ENCODE peak calls at places on chromosome 14, in five cellular contexts. V is WERI-Rb-1, J is pancreas, M is PC-3, X is sigmoid colon. P is an unnamed sample. For H3K9me3, the result is how much of the 10 kb centered on the place peaks cover.

GRCh38 chr14:89324501-89325298 is 92.3 kb downstream of the FOXN3 start:
- DNase-seq in M (no peak), V (no peak), J (no peak), X (no peak), P (no peak)

GRCh38 chr14:63383776-63384367 is 65.1 kb upstream of the GPHB5 start:
- DNase-seq in V (no peak), X (no peak), M (no peak), J (no peak), P (no peak)

GRCh38 chr14:70036665-70037064 is 152.1 kb downstream of the SLC8A3 start:
- DNase-seq in J (no peak), X (no peak), V (peak), M (no peak), P (no peak)

GRCh38 chr14:28297559-28297958 is 469.0 kb upstream of the FOXG1 start:
- DNase-seq in J (no peak), X (no peak), V (no peak), M (no peak), P (no peak)

GRCh38 chr14:79057333-79057732 is 887.2 kb downstream of the NRXN3 start:
- DNase-seq in J (no peak), V (no peak), M (no peak), X (no peak), P (no peak)

GRCh38 chr14:75825147-75825592 is 156.6 kb downstream of the TGFB3 start:
- DNase-seq in X (no peak), M (no peak), J (no peak), V (no peak), P (no peak)

GRCh38 chr14:79021756-79022155 is 851.6 kb downstream of the NRXN3 start:
- DNase-seq in J (no peak), V (no peak), X (no peak), M (no peak), P (no peak)

GRCh38 chr14:64569108-64570045 is 19.6 kb downstream of the PPP1R36 start:
- DNase-seq in J (no peak), X (peak), V (no peak), M (peak), P (no peak)

GRCh38 chr14:96851694-96852381 is 54.7 kb downstream of the VRK1 start:
- DNase-seq in J (no peak), M (peak), X (no peak), V (no peak), P (no peak)

GRCh38 chr14:68654471-68654941 is 138.4 kb downstream of the ZFP36L1 start:
- DNase-seq in X (no peak), J (no peak), V (no peak), M (no peak), P (peak)

GRCh38 chr14:78075610-78076277 is 94.4 kb upstream of the NRXN3 start:
- DNase-seq in M (no peak), V (peak), J (no peak), X (no peak), P (no peak)

GRCh38 chr14:34409721-34410120 is 52.3 kb downstream of the SPTSSA start:
- DNase-seq in J (no peak), X (no peak), M (no peak), V (no peak), P (no peak)

GRCh38 chr14:102969060-102969791 is 46.8 kb downstream of the AMN start:
- DNase-seq in J (no peak), V (no peak), X (no peak), M (no peak), P (no peak)

GRCh38 chr14:77458249-77458950 is 507 bp downstream of the AHSA1 start:
- DNase-seq in M (peak), V (peak), J (no peak), X (no peak), P (peak)

GRCh38 chr14:95189400-95190162 is 32.3 kb upstream of the DICER1 start:
- DNase-seq in M (no peak), V (no peak), J (no peak), X (no peak), P (no peak)

GRCh38 chr14:68797180-68797670 is 4.4 kb upstream of the ZFP36L1 start:
- DNase-seq in M (no peak), J (no peak), X (no peak), V (no peak), P (no peak)

GRCh38 chr14:94423465-94424056 is 29.0 kb downstream of the SERPINA11 start:
- DNase-seq in J (peak), M (peak), V (peak), X (peak), P (peak)

GRCh38 chr14:68718033-68718725 is 74.7 kb downstream of the ZFP36L1 start:
- DNase-seq in M (peak), V (no peak), X (no peak), J (no peak), P (no peak)

GRCh38 chr14:52700701-52701172 is 5.4 kb upstream of the ERO1A start:
- DNase-seq in X (no peak), M (peak), J (no peak), V (no peak), P (no peak)

GRCh38 chr14:64942531-64943111 is at the start of gene GPX2:
- DNase-seq in M (peak), V (no peak), X (no peak), J (no peak), P (peak)

GRCh38 chr14:68689426-68689825 is 103.4 kb downstream of the ZFP36L1 start:
- DNase-seq in X (no peak), J (no peak), M (no peak), V (no peak), P (no peak)

GRCh38 chr14:54435500-54435981 is 5.6 kb downstream of the CNIH1 start:
- DNase-seq in V (no peak), M (peak), X (no peak), J (no peak), P (no peak)

GRCh38 chr14:89024691-89025090 is 200.2 kb downstream of the TTC8 start:
- DNase-seq in X (no peak), M (no peak), J (no peak), V (no peak), P (no peak)

GRCh38 chr14:55122441-55122986 is 6.5 kb upstream of the LGALS3 start:
- DNase-seq in J (peak), V (no peak), M (peak), X (no peak), P (peak)

GRCh38 chr14:34843011-34843554 is 32.1 kb downstream of the BAZ1A start:
- DNase-seq in X (no peak), M (peak), V (no peak), J (no peak), P (no peak)

GRCh38 chr14:53450871-53451270 is 297.7 kb upstream of the DDHD1 start:
- DNase-seq in M (peak), V (no peak), J (no peak), X (no peak), P (peak)

GRCh38 chr14:32332415-32333116 is 3.5 kb downstream of the AKAP6 start:
- DNase-seq in V (no peak), M (peak), J (no peak), X (no peak), P (no peak)

GRCh38 chr14:75399819-75400678 is 27.8 kb upstream of the JDP2 start:
- DNase-seq in X (peak), V (peak), J (peak), M (peak), P (peak)

GRCh38 chr14:102362084-102362483 is 606 bp downstream of the CINP start:
- DNase-seq in X (no peak), M (peak), J (no peak), V (no peak), P (no peak)

GRCh38 chr14:52918486-52918885 is 32.4 kb downstream of the FERMT2 start:
- DNase-seq in M (peak), X (no peak), V (no peak), J (no peak), P (no peak)

GRCh38 chr14:102754370-102755262 is 22.6 kb upstream of the TRAF3 start:
- DNase-seq in X (no peak), M (no peak), V (no peak), J (no peak), P (no peak)

GRCh38 chr14:102235275-102235897 is 69.6 kb downstream of the MOK start:
- DNase-seq in M (peak), V (peak), X (peak), J (peak), P (peak)

GRCh38 chr14:68028075-68028474 is 208.5 kb downstream of the RAD51B start:
- DNase-seq in J (no peak), V (no peak), M (no peak), X (no peak), P (no peak)

GRCh38 chr14:102819790-102820330 is 42.6 kb downstream of the TRAF3 start:
- DNase-seq in X (no peak), J (no peak), V (no peak), M (no peak), P (no peak)

GRCh38 chr14:64117671-64118402 is 176.3 kb downstream of the ESR2 start:
- DNase-seq in V (no peak), M (peak), X (no peak), J (peak), P (no peak)

GRCh38 chr14:100193417-100194357 is 34.2 kb upstream of the DEGS2 start:
- DNase-seq in M (no peak), X (no peak), V (no peak), J (peak), P (no peak)

GRCh38 chr14:96055753-96056508 is 16.8 kb downstream of the C14orf132 start:
- DNase-seq in J (no peak), X (no peak), M (no peak), V (no peak), P (no peak)

GRCh38 chr14:75411194-75411552 is 16.6 kb upstream of the JDP2 start:
- DNase-seq in V (no peak), J (no peak), X (no peak), M (no peak), P (no peak)

GRCh38 chr14:52328286-52328685 is 14.2 kb downstream of the PTGER2 start:
- DNase-seq in V (no peak), X (no peak), J (no peak), M (peak), P (no peak)

DNA sequence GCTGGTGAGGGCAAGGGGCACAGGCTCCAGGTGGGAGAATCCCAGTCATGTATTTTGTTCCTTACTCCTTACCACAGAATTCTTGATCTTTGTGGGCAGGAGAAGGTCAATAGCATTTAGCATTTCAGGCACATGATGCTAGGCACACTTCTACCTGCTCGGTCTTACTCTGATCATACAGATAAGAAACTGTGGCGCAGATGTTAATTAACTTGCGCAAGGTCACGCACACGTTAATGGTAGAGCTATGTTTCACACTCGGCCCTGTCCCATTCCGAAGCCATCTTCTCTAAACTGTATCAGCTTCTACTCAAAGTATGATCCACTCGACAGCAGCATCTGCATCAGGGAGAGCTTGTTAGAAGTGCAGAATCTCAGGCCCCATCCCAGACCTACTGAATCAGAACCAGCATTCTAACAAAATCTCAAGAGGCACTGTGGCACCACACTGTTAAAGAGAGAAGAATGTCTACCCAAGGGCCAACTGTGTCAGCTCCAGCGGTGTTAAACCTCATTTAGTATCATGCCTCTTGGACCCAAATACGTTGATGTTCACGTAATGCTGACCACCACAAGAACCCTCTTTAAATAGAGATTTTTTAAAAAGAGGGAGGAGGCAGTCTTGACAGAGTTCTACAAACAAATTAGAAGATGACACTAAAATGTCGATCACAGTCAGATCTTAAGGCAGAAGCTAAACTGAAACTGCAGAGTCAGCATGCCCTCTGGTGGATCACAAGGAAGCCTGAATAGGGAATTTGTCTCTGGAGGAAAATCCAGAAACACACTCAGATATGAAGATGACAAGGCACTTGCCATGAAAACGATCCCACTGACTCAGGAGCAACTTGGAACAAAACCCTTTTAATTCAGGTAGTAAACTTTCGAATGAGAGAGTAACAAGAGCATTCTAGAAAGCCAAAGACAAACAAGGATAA is 7.3 kb downstream of the STXBP6 start:
- DNase-seq in J (no peak), V (no peak), M (peak), X (no peak), P (peak)
- TF ChIP-seq CTCF in J (peak), V (no peak), M (peak), X (peak), P (peak)

DNA sequence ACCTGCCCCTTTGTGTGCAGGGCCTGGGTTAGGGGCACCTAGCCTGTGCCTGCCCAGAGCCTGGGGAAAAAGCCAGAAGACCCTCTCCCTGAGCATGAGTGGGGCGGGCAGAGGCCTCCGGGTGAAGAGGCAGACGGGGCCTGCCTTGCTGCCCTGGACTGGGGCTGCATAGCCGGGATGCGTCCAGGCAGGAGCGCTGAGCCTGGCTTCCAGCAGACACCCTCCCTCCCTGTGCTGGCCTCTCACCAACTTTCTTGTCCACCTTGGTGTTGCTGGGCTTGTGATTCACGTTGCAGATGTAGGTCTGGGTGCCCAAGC is 216.1 kb downstream of the TMEM121 start:
- DNase-seq in V (no peak), J (peak), X (no peak), M (no peak), P (no peak)
- H3K9me3 ChIP-seq in V (under half), J (under half), X (under half), M (under half), P (under half)

GRCh38 chr14:73476451-73476905 is 14.3 kb upstream of the RIOX1 start:
- DNase-seq in V (no peak), M (no peak), J (no peak), X (peak), P (no peak)

GRCh38 chr14:73474952-73475351 is 15.8 kb upstream of the RIOX1 start:
- DNase-seq in M (no peak), X (no peak), J (no peak), V (no peak), P (no peak)

GRCh38 chr14:73478684-73479083 is 12.0 kb upstream of the RIOX1 start:
- DNase-seq in J (no peak), V (no peak), X (peak), M (no peak), P (no peak)

GRCh38 chr14:73472182-73473114 is 14.1 kb upstream of the NUMB start:
- DNase-seq in M (peak), J (no peak), X (no peak), V (no peak), P (no peak)

GRCh38 chr14:73477618-73478266 is 13.0 kb upstream of the RIOX1 start:
- DNase-seq in J (no peak), M (no peak), V (no peak), X (peak), P (no peak)
- TF ChIP-seq CTCF in J (no peak), M (no peak), V (no peak), X (no peak), P (no peak)

GRCh38 chr14:106579084-106579483 is 1052.7 kb downstream of the TMEM121 start:
- DNase-seq in J (no peak), M (no peak), X (no peak), V (no peak), P (no peak)
- H3K9me3 ChIP-seq in J (under half), M (under half), X (under half), V (under half), P (under half)

GRCh38 chr14:22597771-22598098 is 365 bp upstream of the ABHD4 start:
- DNase-seq in M (no peak), X (no peak), V (no peak), J (no peak), P (no peak)

GRCh38 chr14:22600027-22600426 is 1.9 kb downstream of the ABHD4 start:
- DNase-seq in M (no peak), J (no peak), V (no peak), X (no peak), P (no peak)

GRCh38 chr14:22598099-22598895 is at the start of gene ABHD4:
- DNase-seq in M (peak), V (peak), X (peak), J (peak), P (peak)

GRCh38 chr14:22599349-22599748 is 1.2 kb downstream of the ABHD4 start:
- DNase-seq in J (no peak), M (no peak), X (no peak), V (no peak), P (no peak)

DNA sequence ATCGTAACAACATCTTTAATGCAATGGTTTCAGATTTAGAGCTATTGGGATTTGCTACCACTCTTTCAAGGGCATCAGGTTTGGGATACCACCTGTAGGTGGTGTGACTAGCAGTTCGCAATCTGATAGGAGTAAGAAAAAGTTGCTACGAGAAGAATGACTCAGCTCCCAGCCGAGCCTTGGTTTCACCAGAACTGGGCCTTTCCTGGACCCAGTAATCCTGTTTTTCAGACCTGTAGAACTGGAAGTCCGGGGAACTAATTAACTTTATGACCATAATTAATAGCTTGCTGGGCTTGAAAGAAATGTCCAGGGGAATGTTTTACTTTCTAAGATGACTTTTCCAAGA is 770 bp downstream of the ABHD4 start:
- DNase-seq in V (peak), X (no peak), M (peak), J (no peak), P (peak)
- TF ChIP-seq CTCF in V (no peak), X (no peak), M (peak), J (no peak), P (no peak)

GRCh38 chr14:104879983-104880565 is 15.0 kb downstream of the CEP170B start:
- DNase-seq in X (no peak), J (peak), M (no peak), V (no peak), P (no peak)
- H3K9me3 ChIP-seq in X (under half), J (under half), M (under half), V (under half), P (under half)